ENCODE peak calls at places on chromosomes 11 and 22, in ten cellular contexts. I is WERI-Rb-1; D is A549; R is stimulated activated naive B cell treated with anti-CD40 and anti-IgM and Interleukin-4, amounts not matched to agents 10 μg/mL and 1 μg/mL and 100 μg/mL, for 72 hours; E is colonic mucosa; X is RCC 7860; F is head of caudate nucleus; Y is AG08396; A is coronary artery; O is left ventricle myocardium inferior. V is an unnamed sample.

GRCh38 chr11:130533113-130533803 is 84.8 kb downstream of the ADAMTS15 start:
- DNase-seq in I (no peak), D (no peak), R (no peak), E (no peak), X (no peak), F (no peak), Y (no peak), A (no peak), O (no peak), V (no peak)

GRCh38 chr22:37226514-37226913 is 14.2 kb upstream of the SSTR3 start:
- DNase-seq in I (no peak), D (no peak), R (no peak), E (no peak), X (no peak), F (no peak), Y (no peak), A (no peak), O (no peak), V (no peak)

GRCh38 chr22:39650996-39651782 is 80.6 kb downstream of the CACNA1I start:
- DNase-seq in I (no peak), D (no peak), R (no peak), E (no peak), X (no peak), F (no peak), Y (no peak), A (no peak), O (no peak), V (no peak)

GRCh38 chr11:118531597-118532084 is 649 bp downstream of the TMEM25 start:
- DNase-seq in I (no peak), D (no peak), R (no peak), E (no peak), X (no peak), F (peak), Y (peak), A (peak), O (no peak), V (peak)

GRCh38 chr11:112321521-112322172 is 61.0 kb upstream of the PLET1 start:
- DNase-seq in I (peak), D (peak), R (no peak), E (peak), X (peak), F (no peak), Y (peak), A (no peak), O (peak), V (peak)

GRCh38 chr11:120344302-120345004 is 8.2 kb downstream of the ARHGEF12 start:
- DNase-seq in I (no peak), D (no peak), R (peak), E (peak), X (peak), F (no peak), Y (no peak), A (no peak), O (no peak), V (no peak)

GRCh38 chr22:26892401-26893033 is 235.1 kb downstream of the MIAT start:
- DNase-seq in I (peak), D (peak), R (no peak), E (no peak), X (peak), F (no peak), Y (no peak), A (peak), O (no peak), V (no peak)

GRCh38 chr22:30890689-30891442 is 77.7 kb downstream of the MORC2 start:
- DNase-seq in I (peak), D (peak), R (peak), E (peak), X (no peak), F (peak), Y (peak), A (peak), O (peak), V (peak)

GRCh38 chr11:71301046-71301857 is 48.9 kb upstream of the SHANK2 start:
- DNase-seq in I (no peak), D (no peak), R (no peak), E (peak), X (no peak), F (no peak), Y (no peak), A (peak), O (no peak), V (no peak)

GRCh38 chr11:4044971-4045646 is 49.5 kb upstream of the RRM1 start:
- DNase-seq in I (no peak), D (no peak), R (no peak), E (no peak), X (no peak), F (peak), Y (no peak), A (no peak), O (no peak), V (no peak)

GRCh38 chr11:76655466-76656086 is 15.0 kb downstream of the LRRC32 start:
- DNase-seq in I (no peak), D (no peak), R (no peak), E (peak), X (no peak), F (no peak), Y (no peak), A (peak), O (no peak), V (peak)

GRCh38 chr11:107741044-107741823 is 29.4 kb upstream of the SLN start:
- DNase-seq in I (no peak), D (peak), R (peak), E (no peak), X (no peak), F (no peak), Y (peak), A (no peak), O (no peak), V (no peak)

GRCh38 chr22:50657925-50658324 is 14.7 kb upstream of the SHANK3 start:
- DNase-seq in I (no peak), D (no peak), R (no peak), E (no peak), X (no peak), F (no peak), Y (no peak), A (no peak), O (no peak), V (no peak)

GRCh38 chr11:66860449-66860831 is 3.6 kb downstream of the LRFN4 start:
- DNase-seq in I (no peak), D (peak), R (no peak), E (no peak), X (no peak), F (no peak), Y (no peak), A (no peak), O (no peak), V (peak)

GRCh38 chr11:67572747-67573419 is 10.7 kb upstream of the GSTP1 start:
- DNase-seq in I (peak), D (peak), R (peak), E (peak), X (peak), F (peak), Y (no peak), A (no peak), O (no peak), V (no peak)

V was measured in kidney.